ENCODE peak calls at places on chromosomes 4 and X, in seven cellular contexts. One of them, this sample, is unnamed.

GRCh38 chrX:115616943-115617563 is 56.1 kb downstream of the PLS3 start:
- DNase-seq in HL-60: no peak
- DNase-seq in fibroblast of lung: no peak
- DNase-seq in endodermal cell: peak; percentile 58
- DNase-seq in right lobe of liver: no peak
- DNase-seq in lung: no peak
- DNase-seq in CD4-positive, alpha-beta memory T cell: no peak
- DNase-seq in this sample: no peak

GRCh38 chrX:136148391-136148790 is 1.1 kb downstream of the FHL1 start:
- DNase-seq in HL-60: no peak
- DNase-seq in fibroblast of lung: no peak
- DNase-seq in endodermal cell: no peak
- DNase-seq in right lobe of liver: no peak
- DNase-seq in lung: no peak
- DNase-seq in CD4-positive, alpha-beta memory T cell: no peak
- DNase-seq in this sample: no peak

GRCh38 chr4:136864580-136865185 is 667.6 kb downstream of the PCDH18 start:
- DNase-seq in HL-60: peak; percentile 30
- DNase-seq in fibroblast of lung: peak; percentile 90
- DNase-seq in endodermal cell: peak; percentile 52
- DNase-seq in right lobe of liver: no peak
- DNase-seq in lung: no peak
- DNase-seq in CD4-positive, alpha-beta memory T cell: peak; percentile 3
- DNase-seq in this sample: no peak

GRCh38 chr4:188387134-188387791 is 248.0 kb downstream of the TRIML1 start:
- DNase-seq in HL-60: no peak
- DNase-seq in fibroblast of lung: no peak
- DNase-seq in endodermal cell: no peak
- DNase-seq in right lobe of liver: no peak
- DNase-seq in lung: no peak
- DNase-seq in CD4-positive, alpha-beta memory T cell: no peak
- DNase-seq in this sample: no peak

GRCh38 chr4:167424338-167425256 is 190.3 kb upstream of the SPOCK3 start:
- DNase-seq in HL-60: no peak
- DNase-seq in fibroblast of lung: no peak
- DNase-seq in endodermal cell: no peak
- DNase-seq in right lobe of liver: no peak
- DNase-seq in lung: no peak
- DNase-seq in CD4-positive, alpha-beta memory T cell: no peak
- DNase-seq in this sample: no peak

GRCh38 chrX:154036513-154036912 is 16.8 kb upstream of the IRAK1 start:
- DNase-seq in HL-60: no peak
- DNase-seq in fibroblast of lung: no peak
- DNase-seq in endodermal cell: peak; percentile 61
- DNase-seq in right lobe of liver: no peak
- DNase-seq in lung: no peak
- DNase-seq in CD4-positive, alpha-beta memory T cell: peak; percentile 53
- DNase-seq in this sample: peak; percentile 7

GRCh38 chr4:145951931-145952330 is 13.3 kb upstream of the ZNF827 start:
- DNase-seq in HL-60: no peak
- DNase-seq in fibroblast of lung: no peak
- DNase-seq in endodermal cell: no peak
- DNase-seq in right lobe of liver: no peak
- DNase-seq in lung: no peak
- DNase-seq in CD4-positive, alpha-beta memory T cell: no peak
- DNase-seq in this sample: no peak

GRCh38 chr4:165208322-165208652 is 926 bp downstream of the KLHL2 start:
- DNase-seq in HL-60: no peak
- DNase-seq in fibroblast of lung: no peak
- DNase-seq in endodermal cell: no peak
- DNase-seq in right lobe of liver: no peak
- DNase-seq in lung: no peak
- DNase-seq in CD4-positive, alpha-beta memory T cell: no peak
- DNase-seq in this sample: no peak

GRCh38 chr4:88771883-88772450 is 74.3 kb upstream of the NAP1L5 start:
- DNase-seq in HL-60: no peak
- DNase-seq in fibroblast of lung: no peak
- DNase-seq in endodermal cell: no peak
- DNase-seq in right lobe of liver: no peak
- DNase-seq in lung: no peak
- DNase-seq in CD4-positive, alpha-beta memory T cell: no peak
- DNase-seq in this sample: no peak

GRCh38 chr4:145719752-145720624 is 40.0 kb downstream of the C4orf51 start:
- DNase-seq in HL-60: no peak
- DNase-seq in fibroblast of lung: no peak
- DNase-seq in endodermal cell: no peak
- DNase-seq in right lobe of liver: no peak
- DNase-seq in lung: no peak
- DNase-seq in CD4-positive, alpha-beta memory T cell: no peak
- DNase-seq in this sample: no peak

GRCh38 chr4:40570348-40571077 is 59.2 kb downstream of the RBM47 start:
- DNase-seq in HL-60: no peak
- DNase-seq in fibroblast of lung: no peak
- DNase-seq in endodermal cell: no peak
- DNase-seq in right lobe of liver: no peak
- DNase-seq in lung: no peak
- DNase-seq in CD4-positive, alpha-beta memory T cell: no peak
- DNase-seq in this sample: no peak

GRCh38 chr4:140427104-140427918 is at the start of gene CLGN:
- DNase-seq in HL-60: peak; percentile 50
- DNase-seq in fibroblast of lung: peak; percentile 81
- DNase-seq in endodermal cell: peak; percentile 97
- DNase-seq in right lobe of liver: peak; percentile 80
- DNase-seq in lung: peak; percentile 48
- DNase-seq in CD4-positive, alpha-beta memory T cell: peak; percentile 15
- DNase-seq in this sample: no peak

GRCh38 chr4:74039065-74039763 is 725 bp upstream of the CXCL3 start:
- DNase-seq in HL-60: no peak
- DNase-seq in fibroblast of lung: peak; percentile 39
- DNase-seq in endodermal cell: peak; percentile 44
- DNase-seq in right lobe of liver: no peak
- DNase-seq in lung: no peak
- DNase-seq in CD4-positive, alpha-beta memory T cell: no peak
- DNase-seq in this sample: no peak

GRCh38 chrX:31609130-31609529 is 537.3 kb upstream of the FTHL17 start:
- DNase-seq in HL-60: no peak
- DNase-seq in fibroblast of lung: peak; percentile 87
- DNase-seq in endodermal cell: no peak
- DNase-seq in right lobe of liver: no peak
- DNase-seq in lung: no peak
- DNase-seq in CD4-positive, alpha-beta memory T cell: no peak
- DNase-seq in this sample: no peak

GRCh38 chr4:71187399-71188196 is 151.2 kb upstream of the SLC4A4 start:
- DNase-seq in HL-60: no peak
- DNase-seq in fibroblast of lung: peak; percentile 51
- DNase-seq in endodermal cell: peak; percentile 79
- DNase-seq in right lobe of liver: peak; percentile 59
- DNase-seq in lung: peak; percentile 50
- DNase-seq in CD4-positive, alpha-beta memory T cell: no peak
- DNase-seq in this sample: peak; percentile 1

GRCh38 chrX:101658661-101659477 is 781 bp downstream of the ARMCX2 start:
- DNase-seq in HL-60: no peak
- DNase-seq in fibroblast of lung: peak; percentile 40
- DNase-seq in endodermal cell: peak; percentile 88
- DNase-seq in right lobe of liver: peak; percentile 55
- DNase-seq in lung: peak; percentile 73
- DNase-seq in CD4-positive, alpha-beta memory T cell: peak; percentile 47
- DNase-seq in this sample: peak; percentile 11

GRCh38 chr4:7295201-7295916 is 103.0 kb downstream of the SORCS2 start:
- DNase-seq in HL-60: no peak
- DNase-seq in fibroblast of lung: no peak
- DNase-seq in endodermal cell: no peak
- DNase-seq in right lobe of liver: no peak
- DNase-seq in lung: peak; percentile 51
- DNase-seq in CD4-positive, alpha-beta memory T cell: no peak
- DNase-seq in this sample: no peak

GRCh38 chr4:149709640-149710039 is 106.0 kb downstream of the IQCM start:
- DNase-seq in HL-60: no peak
- DNase-seq in fibroblast of lung: no peak
- DNase-seq in endodermal cell: no peak
- DNase-seq in right lobe of liver: no peak
- DNase-seq in lung: no peak
- DNase-seq in CD4-positive, alpha-beta memory T cell: no peak
- DNase-seq in this sample: no peak

DNA sequence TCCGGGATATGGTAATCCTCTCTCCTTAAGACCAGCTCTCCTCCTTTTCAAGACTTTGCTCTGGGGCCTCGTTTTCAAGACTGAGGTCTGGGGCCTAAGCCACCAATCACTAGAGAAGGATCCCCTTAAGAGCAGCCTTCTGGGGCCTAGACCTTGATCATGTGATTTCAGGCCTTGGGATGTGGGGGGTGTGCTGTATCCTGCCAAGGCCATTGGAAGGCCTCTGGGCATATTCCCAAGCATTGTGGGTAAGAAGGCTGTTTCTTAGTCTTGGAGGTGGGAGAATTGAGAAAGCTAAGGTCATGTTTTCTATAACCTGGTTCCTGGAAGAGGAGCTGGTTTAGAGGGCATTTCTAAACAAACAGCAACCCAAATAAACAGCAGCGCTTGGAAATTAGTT is 12.1 kb downstream of the TMEM164 start:
- DNase-seq in HL-60: no peak
- DNase-seq in fibroblast of lung: peak; percentile 11
- DNase-seq in endodermal cell: no peak
- DNase-seq in right lobe of liver: no peak
- DNase-seq in lung: no peak
- DNase-seq in CD4-positive, alpha-beta memory T cell: no peak
- DNase-seq in this sample: no peak
- H3K27ac ChIP-seq in HL-60: no peak overlapping the region
- H3K27ac ChIP-seq in fibroblast of lung: no peak overlapping the region
- H3K27ac ChIP-seq in endodermal cell: no peak overlapping the region
- H3K27ac ChIP-seq in right lobe of liver: no peak overlapping the region
- H3K27ac ChIP-seq in lung: peak overlapping the region; percentile 33
- H3K27ac ChIP-seq in CD4-positive, alpha-beta memory T cell: no peak overlapping the region
- H3K27ac ChIP-seq in this sample: no peak overlapping the region

GRCh38 chrX:22329783-22330182 is 57.1 kb downstream of the CBLL2 start:
- DNase-seq in HL-60: no peak
- DNase-seq in fibroblast of lung: no peak
- DNase-seq in endodermal cell: no peak
- DNase-seq in right lobe of liver: no peak
- DNase-seq in lung: no peak
- DNase-seq in CD4-positive, alpha-beta memory T cell: no peak
- DNase-seq in this sample: no peak

GRCh38 chrX:22320236-22320635 is 47.5 kb downstream of the CBLL2 start:
- DNase-seq in HL-60: no peak
- DNase-seq in fibroblast of lung: no peak
- DNase-seq in endodermal cell: no peak
- DNase-seq in right lobe of liver: no peak
- DNase-seq in lung: no peak
- DNase-seq in CD4-positive, alpha-beta memory T cell: no peak
- DNase-seq in this sample: no peak

GRCh38 chrX:22323541-22323940 is 50.8 kb downstream of the CBLL2 start:
- DNase-seq in HL-60: no peak
- DNase-seq in fibroblast of lung: peak; percentile 75
- DNase-seq in endodermal cell: no peak
- DNase-seq in right lobe of liver: no peak
- DNase-seq in lung: no peak
- DNase-seq in CD4-positive, alpha-beta memory T cell: no peak
- DNase-seq in this sample: no peak

GRCh38 chrX:22325091-22325490 is 52.4 kb downstream of the CBLL2 start:
- DNase-seq in HL-60: no peak
- DNase-seq in fibroblast of lung: peak; percentile 76
- DNase-seq in endodermal cell: no peak
- DNase-seq in right lobe of liver: no peak
- DNase-seq in lung: no peak
- DNase-seq in CD4-positive, alpha-beta memory T cell: no peak
- DNase-seq in this sample: no peak
- H3K27me3 ChIP-seq in HL-60: no peaks in the 10 kb centered on the region
- H3K27me3 ChIP-seq in fibroblast of lung: no peaks in the 10 kb centered on the region
- H3K27me3 ChIP-seq in endodermal cell: no peaks in the 10 kb centered on the region
- H3K27me3 ChIP-seq in right lobe of liver: no peaks in the 10 kb centered on the region
- H3K27me3 ChIP-seq in lung: peaks cover 3% of the 10 kb centered on the region
- H3K27me3 ChIP-seq in CD4-positive, alpha-beta memory T cell: no peaks in the 10 kb centered on the region
- H3K27me3 ChIP-seq in this sample: no peaks in the 10 kb centered on the region

GRCh38 chr4:1026115-1026514 is 14.7 kb downstream of the FGFRL1 start:
- DNase-seq in HL-60: peak; percentile 10
- DNase-seq in fibroblast of lung: no peak
- DNase-seq in endodermal cell: peak; percentile 83
- DNase-seq in right lobe of liver: peak; percentile 67
- DNase-seq in lung: no peak
- DNase-seq in CD4-positive, alpha-beta memory T cell: peak; percentile 33
- DNase-seq in this sample: no peak

GRCh38 chr4:1028574-1029220 is 17.3 kb downstream of the FGFRL1 start:
- DNase-seq in HL-60: no peak
- DNase-seq in fibroblast of lung: no peak
- DNase-seq in endodermal cell: no peak
- DNase-seq in right lobe of liver: no peak
- DNase-seq in lung: no peak
- DNase-seq in CD4-positive, alpha-beta memory T cell: no peak
- DNase-seq in this sample: no peak

GRCh38 chr4:1027219-1027915 is 15.9 kb downstream of the FGFRL1 start:
- DNase-seq in HL-60: no peak
- DNase-seq in fibroblast of lung: no peak
- DNase-seq in endodermal cell: no peak
- DNase-seq in right lobe of liver: no peak
- DNase-seq in lung: no peak
- DNase-seq in CD4-positive, alpha-beta memory T cell: no peak
- DNase-seq in this sample: no peak

GRCh38 chr4:1029536-1029935 is 18.1 kb downstream of the FGFRL1 start:
- DNase-seq in HL-60: no peak
- DNase-seq in fibroblast of lung: no peak
- DNase-seq in endodermal cell: no peak
- DNase-seq in right lobe of liver: no peak
- DNase-seq in lung: no peak
- DNase-seq in CD4-positive, alpha-beta memory T cell: no peak
- DNase-seq in this sample: no peak

GRCh38 chr4:1027916-1028240 is 16.5 kb downstream of the FGFRL1 start:
- DNase-seq in HL-60: no peak
- DNase-seq in fibroblast of lung: no peak
- DNase-seq in endodermal cell: no peak
- DNase-seq in right lobe of liver: no peak
- DNase-seq in lung: no peak
- DNase-seq in CD4-positive, alpha-beta memory T cell: no peak
- DNase-seq in this sample: no peak
- H3K27ac ChIP-seq in HL-60: no peak overlapping the region
- H3K27ac ChIP-seq in fibroblast of lung: no peak overlapping the region
- H3K27ac ChIP-seq in endodermal cell: no peak overlapping the region
- H3K27ac ChIP-seq in right lobe of liver: no peak overlapping the region
- H3K27ac ChIP-seq in lung: no peak overlapping the region
- H3K27ac ChIP-seq in CD4-positive, alpha-beta memory T cell: no peak overlapping the region
- H3K27ac ChIP-seq in this sample: no peak overlapping the region

DNA sequence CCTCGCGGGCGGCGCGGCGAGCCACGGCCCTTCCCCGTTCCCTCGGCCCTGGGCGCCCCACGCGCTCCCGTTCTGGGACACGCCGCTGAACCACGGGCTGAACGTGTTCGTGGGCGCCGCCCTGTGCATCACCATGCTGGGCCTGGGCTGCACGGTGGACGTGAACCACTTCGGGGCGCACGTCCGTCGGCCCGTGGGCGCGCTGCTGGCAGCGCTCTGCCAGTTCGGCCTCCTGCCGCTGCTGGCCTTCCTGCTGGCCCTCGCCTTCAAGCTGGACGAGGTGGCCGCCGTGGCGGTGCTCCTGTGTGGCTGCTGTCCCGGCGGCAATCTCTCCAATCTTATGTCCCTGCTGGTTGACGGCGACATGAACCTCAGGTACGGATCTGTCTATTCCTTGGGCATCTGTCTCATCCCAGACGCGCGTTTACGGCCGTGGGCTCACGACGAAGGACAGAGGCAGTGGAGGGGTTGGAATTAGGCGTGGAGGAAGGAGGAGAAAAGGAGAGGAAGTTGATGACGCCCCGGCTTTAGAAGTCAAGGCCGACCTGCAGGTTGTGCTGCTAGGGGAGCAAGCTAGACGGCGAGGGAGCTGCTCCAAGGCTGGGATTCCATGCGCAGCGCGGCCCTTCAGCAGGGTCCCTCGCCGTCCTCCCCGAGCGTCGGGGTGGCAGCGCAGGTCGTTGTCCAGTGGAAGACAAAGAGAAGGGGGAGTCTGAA is 792 bp downstream of the SLC10A4 start:
- DNase-seq in HL-60: no peak
- DNase-seq in fibroblast of lung: no peak
- DNase-seq in endodermal cell: peak; percentile 78
- DNase-seq in right lobe of liver: no peak
- DNase-seq in lung: no peak
- DNase-seq in CD4-positive, alpha-beta memory T cell: no peak
- DNase-seq in this sample: no peak
- H3K27me3 ChIP-seq in HL-60: peaks cover 52% of the 10 kb centered on the region
- H3K27me3 ChIP-seq in fibroblast of lung: peaks cover 38% of the 10 kb centered on the region
- H3K27me3 ChIP-seq in endodermal cell: peaks cover 62% of the 10 kb centered on the region
- H3K27me3 ChIP-seq in right lobe of liver: peaks cover 9% of the 10 kb centered on the region
- H3K27me3 ChIP-seq in lung: no peaks in the 10 kb centered on the region
- H3K27me3 ChIP-seq in CD4-positive, alpha-beta memory T cell: peaks cover 26% of the 10 kb centered on the region
- H3K27me3 ChIP-seq in this sample: peaks cover 15% of the 10 kb centered on the region

This sample was measured in effector memory CD4-positive, alpha-beta T cell.